ENCODE peak calls at places on chromosomes 13 and 19, in four cellular contexts. W is Caco-2, J is breast epithelium, P is hepatocyte. Z is an unnamed sample.

GRCh38 chr19:38538793-38539528 is 78.8 kb downstream of the MAP4K1 start:
- DNase-seq in W (no peak), J (no peak), P (no peak), Z (no peak)

GRCh38 chr19:48490980-48491792 is 20.4 kb downstream of the LMTK3 start:
- DNase-seq in W (no peak), J (peak; percentile 50), P (peak; percentile 79), Z (no peak)

GRCh38 chr13:40193290-40194203 is 472.9 kb downstream of the FOXO1 start:
- DNase-seq in W (no peak), J (peak; percentile 80), P (no peak), Z (no peak)

GRCh38 chr13:109096101-109096500 is 466.7 kb downstream of the MYO16 start:
- DNase-seq in W (no peak), J (no peak), P (no peak), Z (no peak)

GRCh38 chr19:10535613-10536012 is 8.1 kb upstream of the ATG4D start:
- DNase-seq in W (no peak), J (peak; percentile 65), P (no peak), Z (no peak)

GRCh38 chr19:12913871-12914690 is 5.0 kb downstream of the SYCE2 start:
- DNase-seq in W (no peak), J (peak; percentile 65), P (no peak), Z (peak; percentile 67)

GRCh38 chr13:25324100-25324499 is 22.7 kb downstream of the NUP58 start:
- DNase-seq in W (no peak), J (no peak), P (no peak), Z (no peak)

GRCh38 chr19:17751103-17751911 is at the start of gene FCHO1:
- DNase-seq in W (no peak), J (no peak), P (no peak), Z (peak; percentile 78)

GRCh38 chr13:27006519-27007161 is 165.0 kb downstream of the USP12 start:
- DNase-seq in W (no peak), J (no peak), P (peak; percentile 63), Z (no peak)

GRCh38 chr19:49261602-49262001 is 63.4 kb downstream of the SLC6A16 start:
- DNase-seq in W (no peak), J (no peak), P (no peak), Z (no peak)

GRCh38 chr19:51082641-51083040 is at the start of gene KLK14:
- DNase-seq in W (no peak), J (no peak), P (no peak), Z (no peak)

GRCh38 chr19:6765738-6766356 is 1.4 kb downstream of the SH2D3A start:
- DNase-seq in W (peak; percentile 96), J (peak; percentile 97), P (peak; percentile 94), Z (no peak)

GRCh38 chr13:25752957-25753540 is 298.8 kb downstream of the SHISA2 start:
- DNase-seq in W (no peak), J (no peak), P (peak; percentile 45), Z (no peak)

GRCh38 chr13:29543230-29544215 is 52.0 kb downstream of the SLC7A1 start:
- DNase-seq in W (no peak), J (no peak), P (peak; percentile 39), Z (no peak)

GRCh38 chr13:49373699-49374098 is 70.2 kb downstream of the CAB39L start:
- DNase-seq in W (peak; percentile 64), J (no peak), P (no peak), Z (no peak)

GRCh38 chr13:29892149-29892548 is 41.7 kb upstream of the UBL3 start:
- DNase-seq in W (no peak), J (no peak), P (no peak), Z (no peak)

GRCh38 chr19:37136118-37136517 is 36.4 kb downstream of the ZNF585A start:
- DNase-seq in W (no peak), J (no peak), P (no peak), Z (no peak)

GRCh38 chr19:14728595-14728994 is 38.7 kb downstream of the ZNF333 start:
- DNase-seq in W (no peak), J (no peak), P (no peak), Z (no peak)
- H3K9me3 ChIP-seq in W (no peaks in the 10 kb centered on the region), J (peaks cover 69% of the 10 kb centered on the region), P (no peaks in the 10 kb centered on the region), Z (peaks cover 49% of the 10 kb centered on the region)

GRCh38 chr19:33233056-33233873 is 7.6 kb upstream of the SLC7A10 start:
- DNase-seq in W (no peak), J (no peak), P (no peak), Z (no peak)

GRCh38 chr19:33229962-33230361 is 4.3 kb upstream of the SLC7A10 start:
- DNase-seq in W (no peak), J (no peak), P (no peak), Z (no peak)

GRCh38 chr19:33234092-33234491 is 8.4 kb upstream of the SLC7A10 start:
- DNase-seq in W (no peak), J (no peak), P (no peak), Z (no peak)

GRCh38 chr19:33232656-33233055 is 7.0 kb upstream of the SLC7A10 start:
- DNase-seq in W (no peak), J (no peak), P (no peak), Z (no peak)

DNA sequence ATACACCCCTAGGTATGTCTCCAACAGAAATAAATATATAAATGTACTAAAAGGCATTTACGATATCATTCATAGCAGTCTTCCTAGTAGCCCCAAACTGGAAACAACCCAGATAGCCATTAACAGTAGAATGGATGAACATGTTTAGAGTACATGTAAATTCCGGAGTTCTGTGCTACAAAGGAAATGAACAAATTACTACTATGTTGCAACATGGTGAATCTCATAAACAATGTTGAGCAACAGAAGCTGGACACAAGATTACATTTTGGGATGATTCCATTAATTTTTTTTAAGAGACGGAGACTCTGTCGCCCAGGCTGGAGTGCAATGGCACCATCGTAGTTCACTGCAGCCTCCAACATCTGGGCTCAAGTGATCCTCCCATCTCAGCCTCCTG is 5.9 kb upstream of the SLC7A10 start:
- DNase-seq in W (no peak), J (no peak), P (no peak), Z (no peak)
- H3K27me3 ChIP-seq in W (no peaks in the 10 kb centered on the region), J (peaks cover 11% of the 10 kb centered on the region), P (peaks cover 9% of the 10 kb centered on the region), Z (peaks cover 31% of the 10 kb centered on the region)

DNA sequence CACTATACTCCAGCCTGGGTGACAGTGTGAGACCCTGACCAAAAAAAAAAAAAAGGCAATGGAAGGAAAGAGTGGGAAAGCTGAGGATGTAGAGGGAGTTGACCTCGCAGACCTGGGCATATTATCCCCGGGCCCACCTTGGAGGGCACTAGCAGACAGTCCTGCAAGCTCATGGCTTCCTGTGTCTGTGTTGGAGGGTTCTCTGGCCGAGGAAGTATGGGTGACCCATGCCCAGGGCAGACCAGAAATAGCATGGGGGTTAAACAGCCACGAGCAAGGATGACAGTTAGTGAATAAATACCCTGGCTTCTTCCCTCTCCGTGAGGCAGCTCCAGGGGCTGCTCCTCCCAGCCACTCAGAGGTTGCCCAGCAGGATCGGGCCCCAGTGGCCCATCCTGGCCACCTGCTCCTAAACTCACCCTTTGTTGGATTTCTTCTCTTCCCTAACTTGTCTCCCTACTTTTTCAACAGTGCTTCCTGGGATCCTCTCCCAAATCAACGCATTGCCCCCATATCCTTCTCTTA is 485.8 kb downstream of the ZNF536 start:
- DNase-seq in W (no peak), J (no peak), P (no peak), Z (no peak)
- H3K9me3 ChIP-seq in W (no peaks in the 10 kb centered on the region), J (peaks cover 6% of the 10 kb centered on the region), P (no peaks in the 10 kb centered on the region), Z (no peaks in the 10 kb centered on the region)

DNA sequence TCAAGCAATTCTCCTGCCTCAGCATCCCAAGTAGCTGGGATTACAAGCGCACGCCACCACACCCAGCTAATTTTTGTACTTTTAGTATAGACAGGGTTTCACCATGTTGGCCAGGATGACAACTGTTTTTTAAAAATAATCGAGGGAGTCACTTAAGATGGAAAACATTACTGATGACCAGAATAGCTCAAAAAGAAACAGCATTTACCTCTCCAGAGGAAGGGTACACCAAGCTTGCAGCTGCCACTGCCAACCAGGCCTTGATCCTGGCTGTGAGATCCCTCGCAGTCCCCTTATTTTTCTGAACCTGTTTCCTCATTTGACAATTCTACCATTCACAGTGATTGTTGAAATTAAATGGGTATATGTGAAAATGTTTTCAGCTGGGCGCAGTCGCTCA is 14.5 kb downstream of the PDCD5 start:
- DNase-seq in W (no peak), J (no peak), P (no peak), Z (no peak)
- H3K27me3 ChIP-seq in W (no peaks in the 10 kb centered on the region), J (no peaks in the 10 kb centered on the region), P (no peaks in the 10 kb centered on the region), Z (no peaks in the 10 kb centered on the region)

DNA sequence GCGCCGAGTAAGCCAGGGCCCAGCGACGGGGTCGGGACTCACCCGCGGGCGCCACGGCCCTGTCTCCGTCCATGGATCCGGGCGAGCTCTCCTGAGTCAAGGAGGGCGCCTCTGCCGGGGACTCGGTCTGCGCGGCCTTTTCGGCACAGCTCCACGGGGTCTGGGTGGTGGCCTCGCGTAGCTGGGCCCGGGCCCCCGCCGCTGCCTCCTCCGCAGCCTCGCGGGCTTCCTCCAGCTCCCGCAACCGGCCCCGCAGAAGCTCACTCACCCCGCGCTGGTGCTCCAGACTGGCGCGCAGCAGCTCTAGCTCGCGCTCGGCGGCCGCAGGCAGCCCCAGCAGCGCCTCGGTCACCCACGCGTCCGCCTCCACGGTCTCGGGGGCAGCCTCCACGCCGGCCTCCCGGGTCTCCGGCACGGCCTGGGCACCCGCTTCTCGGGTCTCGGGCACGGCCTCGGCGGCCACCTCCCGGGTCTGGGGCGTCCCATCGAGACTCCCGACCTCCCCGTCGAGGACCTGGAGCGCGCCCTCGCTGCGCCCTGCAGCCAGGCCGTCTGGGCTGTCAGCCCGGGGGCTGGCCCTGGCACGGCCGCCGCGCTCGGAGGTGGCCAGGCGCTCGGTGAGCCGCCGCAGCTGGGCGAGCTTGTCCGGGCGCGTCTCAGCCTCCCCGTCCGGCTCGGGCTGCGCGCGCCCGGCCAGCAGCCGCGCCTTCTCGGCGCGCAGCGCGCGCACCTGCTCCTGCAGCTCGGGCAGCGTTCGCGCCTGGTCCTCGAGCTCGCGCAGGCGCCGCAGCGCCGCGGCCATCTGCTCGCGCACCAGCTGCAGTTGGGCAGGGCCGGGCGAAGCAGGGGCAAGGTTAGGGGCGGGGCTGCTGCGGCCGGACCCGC is 8.4 kb downstream of the KANK3 start:
- DNase-seq in W (peak; percentile 71), J (no peak), P (peak; percentile 83), Z (no peak)
- H3K9me3 ChIP-seq in W (no peaks in the 10 kb centered on the region), J (no peaks in the 10 kb centered on the region), P (no peaks in the 10 kb centered on the region), Z (no peaks in the 10 kb centered on the region)

GRCh38 chr13:20241593-20241992 is 9.5 kb upstream of the GJB6 start:
- DNase-seq in W (no peak), J (no peak), P (no peak), Z (no peak)
- H3K27me3 ChIP-seq in W (no peaks in the 10 kb centered on the region), J (no peaks in the 10 kb centered on the region), P (no peaks in the 10 kb centered on the region), Z (no peaks in the 10 kb centered on the region)

GRCh38 chr13:112229992-112230872 is 145.9 kb upstream of the SPACA7 start:
- DNase-seq in W (no peak), J (no peak), P (no peak), Z (no peak)
- H3K9me3 ChIP-seq in W (no peaks in the 10 kb centered on the region), J (no peaks in the 10 kb centered on the region), P (no peaks in the 10 kb centered on the region), Z (no peaks in the 10 kb centered on the region)

DNA sequence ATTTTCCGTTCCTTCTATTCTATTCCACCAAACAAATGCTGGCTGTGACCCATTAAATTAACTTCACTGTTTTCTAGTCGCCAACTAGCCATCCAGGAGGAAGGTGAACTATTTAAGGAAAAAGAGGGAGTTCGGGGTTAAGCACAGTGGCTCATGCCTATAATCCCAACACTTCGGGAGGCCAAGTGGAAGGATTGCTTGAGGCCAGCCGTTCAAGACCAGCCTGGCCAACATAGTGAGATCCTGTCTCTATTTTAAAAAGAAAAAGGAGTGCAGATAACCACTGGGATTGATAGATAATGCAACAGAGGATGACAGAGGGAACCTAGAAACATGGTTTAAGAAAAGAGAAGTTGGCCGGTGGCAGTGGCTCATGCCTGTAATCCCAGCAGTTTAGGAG is 44.7 kb downstream of the SPTBN4 start:
- DNase-seq in W (no peak), J (no peak), P (no peak), Z (no peak)
- H3K27me3 ChIP-seq in W (no peaks in the 10 kb centered on the region), J (no peaks in the 10 kb centered on the region), P (peaks cover 40% of the 10 kb centered on the region), Z (peaks cover 34% of the 10 kb centered on the region)

Z was measured in CD4-positive, alpha-beta T cell.